ENCODE peak calls at places on chromosomes 3 and 15, in seven cellular contexts. R, I, Z, U, C, L and E are unnamed samples.

GRCh38 chr15:57867970-57868791 is 161.7 kb downstream of the POLR2M start:
- DNase-seq in R (no peak), I (no peak), Z (no peak), U (no peak), C (no peak), L (no peak), E (no peak)

GRCh38 chr3:23202921-23203650 is at the start of gene UBE2E2:
- DNase-seq in R (no peak), I (peak), Z (peak), U (peak), C (peak), L (peak), E (peak)

GRCh38 chr3:172397716-172398405 is 50.4 kb downstream of the GHSR start:
- DNase-seq in R (no peak), I (no peak), Z (peak), U (no peak), C (no peak), L (no peak), E (no peak)

GRCh38 chr15:31089361-31090047 is 12.0 kb downstream of the TRPM1 start:
- DNase-seq in R (peak), I (no peak), Z (no peak), U (no peak), C (no peak), L (no peak), E (no peak)

GRCh38 chr15:55741592-55742497 is 1.1 kb downstream of the PRTG start:
- DNase-seq in R (peak), I (no peak), Z (no peak), U (no peak), C (peak), L (no peak), E (peak)

GRCh38 chr15:67189326-67190051 is 65.0 kb downstream of the AAGAB start:
- DNase-seq in R (no peak), I (peak), Z (peak), U (no peak), C (no peak), L (peak), E (no peak)

GRCh38 chr15:25545889-25546288 is 107.1 kb upstream of the UBE3A start:
- DNase-seq in R (no peak), I (no peak), Z (no peak), U (no peak), C (no peak), L (no peak), E (no peak)

GRCh38 chr3:167941234-167941995 is 154.3 kb downstream of the GOLIM4 start:
- DNase-seq in R (no peak), I (no peak), Z (peak), U (peak), C (peak), L (no peak), E (peak)

GRCh38 chr3:79297242-79297641 is 470.6 kb downstream of the ROBO1 start:
- DNase-seq in R (peak), I (no peak), Z (peak), U (no peak), C (no peak), L (no peak), E (no peak)

GRCh38 chr3:183577336-183577735 is 21.8 kb upstream of the KLHL6 start:
- DNase-seq in R (no peak), I (no peak), Z (no peak), U (no peak), C (no peak), L (no peak), E (no peak)

GRCh38 chr3:38984110-38984509 is 67.6 kb downstream of the SCN11A start:
- DNase-seq in R (no peak), I (no peak), Z (no peak), U (no peak), C (no peak), L (no peak), E (no peak)

GRCh38 chr3:119294889-119295769 is 946 bp downstream of the ARHGAP31 start:
- DNase-seq in R (no peak), I (peak), Z (peak), U (peak), C (peak), L (no peak), E (peak)

GRCh38 chr15:76330281-76330680 is 6.3 kb upstream of the ISL2 start:
- DNase-seq in R (peak), I (no peak), Z (peak), U (peak), C (peak), L (no peak), E (peak)

GRCh38 chr3:55075846-55076245 is 148.0 kb upstream of the LRTM1 start:
- DNase-seq in R (no peak), I (no peak), Z (peak), U (no peak), C (no peak), L (no peak), E (no peak)

GRCh38 chr3:55622733-55623132 is 135.6 kb upstream of the WNT5A start:
- DNase-seq in R (no peak), I (no peak), Z (peak), U (no peak), C (no peak), L (no peak), E (no peak)

GRCh38 chr15:87269566-87269965 is 987.0 kb downstream of the NTRK3 start:
- DNase-seq in R (no peak), I (no peak), Z (no peak), U (no peak), C (no peak), L (no peak), E (no peak)

GRCh38 chr3:194689493-194689901 is 3.8 kb downstream of the FAM43A start:
- DNase-seq in R (no peak), I (peak), Z (peak), U (no peak), C (peak), L (no peak), E (no peak)

GRCh38 chr3:16361087-16361486 is 96.1 kb downstream of the OXNAD1 start:
- DNase-seq in R (no peak), I (no peak), Z (no peak), U (no peak), C (no peak), L (no peak), E (no peak)

GRCh38 chr15:41079717-41080116 is 36.4 kb downstream of the INO80 start:
- DNase-seq in R (no peak), I (peak), Z (no peak), U (no peak), C (no peak), L (no peak), E (no peak)

GRCh38 chr3:143750856-143751255 is 97.4 kb downstream of the SLC9A9 start:
- DNase-seq in R (no peak), I (no peak), Z (no peak), U (no peak), C (no peak), L (no peak), E (no peak)

GRCh38 chr3:178895178-178895789 is 176.3 kb downstream of the ZMAT3 start:
- DNase-seq in R (no peak), I (no peak), Z (no peak), U (no peak), C (no peak), L (no peak), E (no peak)

GRCh38 chr3:72186485-72186864 is 401.5 kb upstream of the PROK2 start:
- DNase-seq in R (no peak), I (no peak), Z (peak), U (no peak), C (no peak), L (no peak), E (no peak)

GRCh38 chr3:158847885-158848284 is 46.0 kb downstream of the MFSD1 start:
- DNase-seq in R (no peak), I (no peak), Z (no peak), U (no peak), C (no peak), L (no peak), E (no peak)

GRCh38 chr15:58330836-58331561 is 100.8 kb upstream of the LIPC start:
- DNase-seq in R (peak), I (no peak), Z (no peak), U (no peak), C (no peak), L (peak), E (peak)

GRCh38 chr3:67382551-67382950 is 271.9 kb downstream of the SUCLG2 start:
- DNase-seq in R (no peak), I (no peak), Z (peak), U (no peak), C (no peak), L (no peak), E (no peak)

GRCh38 chr3:127887321-127887720 is 27.7 kb upstream of the KBTBD12 start:
- DNase-seq in R (no peak), I (no peak), Z (no peak), U (no peak), C (no peak), L (no peak), E (no peak)

GRCh38 chr3:114380233-114380645 is 86.4 kb downstream of the TIGIT start:
- DNase-seq in R (no peak), I (no peak), Z (peak), U (peak), C (peak), L (peak), E (no peak)

GRCh38 chr3:33167716-33168339 is 50.8 kb downstream of the SUSD5 start:
- DNase-seq in R (no peak), I (no peak), Z (peak), U (no peak), C (no peak), L (no peak), E (no peak)

GRCh38 chr3:196399485-196399945 is 32.7 kb downstream of the UBXN7 start:
- DNase-seq in R (peak), I (no peak), Z (peak), U (no peak), C (peak), L (no peak), E (peak)

GRCh38 chr3:156005698-156006097 is 114.7 kb upstream of the KCNAB1 start:
- DNase-seq in R (peak), I (no peak), Z (no peak), U (no peak), C (no peak), L (no peak), E (no peak)

GRCh38 chr3:82087958-82088357 is 326.5 kb upstream of the GBE1 start:
- DNase-seq in R (peak), I (no peak), Z (peak), U (no peak), C (no peak), L (no peak), E (no peak)

GRCh38 chr15:22880068-22880980 is 41.9 kb downstream of the NIPA2 start:
- DNase-seq in R (no peak), I (no peak), Z (no peak), U (no peak), C (no peak), L (peak), E (no peak)

GRCh38 chr3:24164967-24165366 is 219.9 kb downstream of the NR1D2 start:
- DNase-seq in R (no peak), I (no peak), Z (no peak), U (no peak), C (no peak), L (no peak), E (no peak)

GRCh38 chr3:151584603-151585002 is 123.7 kb upstream of the IGSF10 start:
- DNase-seq in R (no peak), I (no peak), Z (no peak), U (no peak), C (no peak), L (no peak), E (no peak)

GRCh38 chr3:158453004-158453403 is 118.0 kb upstream of the MLF1 start:
- DNase-seq in R (peak), I (no peak), Z (no peak), U (no peak), C (no peak), L (no peak), E (no peak)

GRCh38 chr3:12436514-12437222 is 47.6 kb upstream of the TSEN2 start:
- DNase-seq in R (no peak), I (no peak), Z (peak), U (no peak), C (no peak), L (no peak), E (no peak)

GRCh38 chr15:101489236-101489632 is 273 bp downstream of the PCSK6 start:
- DNase-seq in R (no peak), I (peak), Z (no peak), U (peak), C (peak), L (no peak), E (peak)

GRCh38 chr3:101229681-101230080 is 90.7 kb downstream of the IMPG2 start:
- DNase-seq in R (peak), I (no peak), Z (no peak), U (no peak), C (no peak), L (no peak), E (no peak)

GRCh38 chr15:69951511-69952209 is 146.1 kb downstream of the TLE3 start:
- DNase-seq in R (no peak), I (no peak), Z (peak), U (no peak), C (no peak), L (no peak), E (no peak)

GRCh38 chr15:60479361-60479684 is 381 bp upstream of the ICE2 start:
- DNase-seq in R (no peak), I (no peak), Z (no peak), U (no peak), C (no peak), L (no peak), E (no peak)

GRCh38 chr15:60479711-60480110 is 769 bp upstream of the ICE2 start:
- DNase-seq in R (no peak), I (no peak), Z (no peak), U (no peak), C (no peak), L (no peak), E (peak)

GRCh38 chr15:60480149-60480548 is 1.2 kb upstream of the ICE2 start:
- DNase-seq in R (no peak), I (no peak), Z (no peak), U (no peak), C (no peak), L (no peak), E (peak)

GRCh38 chr15:60477991-60478632 is 830 bp downstream of the ICE2 start:
- DNase-seq in R (peak), I (no peak), Z (peak), U (no peak), C (no peak), L (no peak), E (no peak)

GRCh38 chr15:60478633-60479360 is at the start of gene ICE2:
- DNase-seq in R (peak), I (peak), Z (peak), U (peak), C (peak), L (peak), E (peak)
- TF ChIP-seq POLR2A in R (peak), I (peak), Z (peak), U (peak), C (peak), L (peak), E (peak)

DNA sequence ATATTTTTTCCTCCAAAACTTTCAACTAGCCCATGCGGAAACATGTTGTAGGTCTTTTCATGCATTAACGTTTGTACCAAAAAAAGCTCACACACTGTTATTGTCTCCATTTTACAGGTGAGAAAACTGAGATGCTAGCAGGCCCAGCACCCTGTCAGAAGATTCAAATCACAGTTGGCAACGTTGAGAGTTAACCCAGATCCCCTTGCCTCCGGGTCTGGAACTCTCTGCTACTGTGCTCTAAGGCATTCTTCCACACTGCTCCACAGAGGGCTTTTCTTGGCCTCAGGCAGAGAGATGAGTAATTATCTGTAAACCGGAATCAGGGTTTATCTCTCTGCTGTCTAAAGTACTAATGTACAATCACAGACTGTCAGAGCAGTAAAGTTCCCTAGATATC is 186.0 kb upstream of the LPP start:
- DNase-seq in R (no peak), I (no peak), Z (peak), U (no peak), C (peak), L (no peak), E (no peak)
- TF ChIP-seq POLR2A in R (no peak), I (no peak), Z (no peak), U (no peak), C (no peak), L (no peak), E (no peak)

GRCh38 chr3:139109271-139109670 is 64.6 kb upstream of the PRR23C start:
- DNase-seq in R (no peak), I (no peak), Z (no peak), U (no peak), C (no peak), L (peak), E (no peak)
- TF ChIP-seq POLR2A in R (no peak), I (no peak), Z (no peak), U (no peak), C (no peak), L (no peak), E (no peak)

DNA sequence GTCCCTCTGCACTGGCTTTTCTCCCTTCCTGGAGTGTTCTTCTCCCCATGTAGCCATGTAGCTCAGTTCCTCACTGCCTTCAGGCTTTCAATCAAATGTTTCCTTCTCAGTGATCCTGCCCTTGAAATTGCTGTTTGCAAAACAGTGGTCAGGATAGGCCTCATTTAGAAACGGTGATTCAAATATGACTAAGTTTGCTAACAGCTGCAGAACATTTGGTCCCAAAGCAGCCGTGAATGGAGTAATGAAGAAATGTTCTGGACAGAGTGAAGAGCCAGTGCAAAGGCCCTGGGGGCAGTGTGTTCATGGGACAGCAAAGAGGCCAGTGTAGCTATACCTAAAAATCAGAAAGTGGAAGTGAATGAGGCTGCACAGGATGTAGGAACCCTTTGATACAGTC is 223.4 kb downstream of the FEZF2 start:
- DNase-seq in R (no peak), I (no peak), Z (peak), U (no peak), C (no peak), L (no peak), E (no peak)
- TF ChIP-seq POLR2A in R (no peak), I (no peak), Z (no peak), U (no peak), C (no peak), L (no peak), E (no peak)

GRCh38 chr15:43800286-43801136 is at the start of gene HYPK:
- DNase-seq in R (peak), I (peak), Z (peak), U (peak), C (peak), L (peak), E (peak)
- TF ChIP-seq POLR2A in R (peak), I (no peak), Z (peak), U (peak), C (peak), L (peak), E (peak)

DNA sequence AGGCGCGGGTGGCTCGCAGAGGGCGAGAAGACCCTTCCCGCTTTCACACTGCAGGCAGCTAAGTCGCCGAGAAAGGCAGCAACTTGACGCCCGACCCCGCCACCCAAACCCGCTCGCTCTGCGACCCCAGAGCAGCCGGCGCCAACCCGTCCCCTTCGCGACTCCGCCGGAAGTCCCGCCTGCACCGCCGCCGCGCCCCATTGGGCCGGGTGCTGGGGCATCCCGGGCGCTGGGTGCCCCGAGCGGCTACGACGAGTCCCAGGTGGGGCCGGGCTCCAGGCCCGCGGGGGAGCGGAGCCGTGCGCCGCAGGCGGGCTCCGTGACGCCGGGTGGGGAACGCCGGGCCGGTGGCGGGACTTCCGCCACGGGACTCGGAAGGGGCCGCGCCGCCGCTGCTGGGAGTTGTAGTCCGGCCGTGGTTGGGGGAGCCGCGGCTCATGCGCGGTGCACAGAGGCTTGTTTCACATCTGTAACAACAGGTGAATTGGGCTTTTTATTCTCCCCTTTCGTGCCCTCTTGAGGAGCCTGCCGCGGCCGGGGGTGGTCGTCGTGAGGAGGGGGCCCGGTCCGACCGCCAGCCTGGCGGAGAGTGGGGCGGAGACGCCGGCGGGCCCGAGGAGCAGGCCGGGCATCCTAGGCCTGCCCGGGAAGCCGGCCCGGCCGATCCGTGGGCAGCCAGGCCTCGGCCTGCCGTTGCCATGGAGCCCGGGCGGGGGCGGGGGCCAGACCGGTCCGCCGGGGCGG is at the start of gene DHX30:
- DNase-seq in R (peak), I (peak), Z (peak), U (peak), C (peak), L (peak), E (peak)
- TF ChIP-seq POLR2A in R (peak), I (peak), Z (peak), U (peak), C (peak), L (peak), E (peak)

GRCh38 chr15:68543546-68544008 is 35.2 kb upstream of the CORO2B start:
- DNase-seq in R (no peak), I (no peak), Z (no peak), U (no peak), C (peak), L (no peak), E (no peak)

GRCh38 chr15:68542771-68543544 is 35.8 kb upstream of the CORO2B start:
- DNase-seq in R (peak), I (no peak), Z (peak), U (no peak), C (peak), L (no peak), E (no peak)

GRCh38 chr15:68542348-68542747 is 36.4 kb upstream of the CORO2B start:
- DNase-seq in R (no peak), I (no peak), Z (no peak), U (no peak), C (no peak), L (no peak), E (no peak)

GRCh38 chr15:68538291-68538690 is 40.5 kb upstream of the CORO2B start:
- DNase-seq in R (no peak), I (no peak), Z (no peak), U (no peak), C (no peak), L (no peak), E (no peak)

DNA sequence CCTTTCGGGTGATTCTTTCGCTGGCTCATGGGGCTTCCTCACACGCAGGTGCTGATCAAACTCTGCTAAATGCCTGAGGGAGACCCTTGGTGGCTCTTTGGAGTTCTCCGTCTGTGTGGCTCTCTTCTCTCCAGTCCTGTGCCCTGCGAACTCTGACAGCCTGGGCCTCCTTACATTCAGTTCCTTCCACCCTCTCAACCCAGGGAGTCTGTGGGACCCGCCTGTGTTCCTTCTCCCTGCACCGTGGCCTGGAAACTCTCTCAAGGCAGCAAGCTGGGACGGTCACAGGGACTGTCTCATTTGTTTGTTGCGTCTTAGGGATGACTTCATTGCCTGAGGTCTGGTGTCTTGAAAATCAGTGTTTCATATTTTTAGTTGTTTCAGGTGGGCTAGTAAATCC is 37.0 kb upstream of the CORO2B start:
- DNase-seq in R (no peak), I (no peak), Z (no peak), U (no peak), C (no peak), L (no peak), E (no peak)
- TF ChIP-seq POLR2A in R (no peak), I (no peak), Z (no peak), U (no peak), C (no peak), L (no peak), E (no peak)